ENCODE peak calls at places on chromosome 10, in six cellular contexts. X, Q, K, P, G and E are unnamed samples.

GRCh38 chr10:35213699-35214098 is 87.1 kb downstream of the CREM start:
- DNase-seq in X (no peak), Q (no peak), K (no peak), P (no peak), G (no peak), E (no peak)

GRCh38 chr10:76297787-76298281 is 866.4 kb downstream of the LRMDA start:
- DNase-seq in X (no peak), Q (peak), K (no peak), P (no peak), G (no peak), E (no peak)

GRCh38 chr10:113915540-113915939 is 61.1 kb downstream of the NHLRC2 start:
- DNase-seq in X (no peak), Q (no peak), K (no peak), P (no peak), G (no peak), E (no peak)

GRCh38 chr10:100043796-100044195 is 34.0 kb upstream of the DNMBP start:
- DNase-seq in X (no peak), Q (no peak), K (no peak), P (no peak), G (no peak), E (peak)

GRCh38 chr10:69086131-69086530 is 1.8 kb upstream of the SRGN start:
- DNase-seq in X (no peak), Q (no peak), K (no peak), P (peak), G (no peak), E (peak)

GRCh38 chr10:86943316-86944030 is 13.9 kb downstream of the MMRN2 start:
- DNase-seq in X (no peak), Q (no peak), K (no peak), P (no peak), G (no peak), E (peak)

GRCh38 chr10:80413152-80413996 is 5.0 kb downstream of the PRXL2A start:
- DNase-seq in X (no peak), Q (no peak), K (peak), P (no peak), G (no peak), E (peak)

GRCh38 chr10:122490268-122490667 is 28.9 kb downstream of the HTRA1 start:
- DNase-seq in X (no peak), Q (no peak), K (no peak), P (no peak), G (no peak), E (no peak)

GRCh38 chr10:119305860-119306513 is 98.6 kb downstream of the GRK5 start:
- DNase-seq in X (peak), Q (no peak), K (peak), P (peak), G (peak), E (no peak)

GRCh38 chr10:99387071-99387470 is 43.4 kb downstream of the GOT1 start:
- DNase-seq in X (no peak), Q (no peak), K (no peak), P (no peak), G (no peak), E (no peak)

GRCh38 chr10:89147256-89147655 is 59.9 kb downstream of the CH25H start:
- DNase-seq in X (no peak), Q (no peak), K (no peak), P (no peak), G (no peak), E (no peak)

GRCh38 chr10:25933653-25934608 is at the start of gene MYO3A:
- DNase-seq in X (no peak), Q (peak), K (no peak), P (no peak), G (no peak), E (peak)

GRCh38 chr10:98407744-98408241 is 7.2 kb downstream of the PYROXD2 start:
- DNase-seq in X (no peak), Q (no peak), K (no peak), P (no peak), G (no peak), E (no peak)

GRCh38 chr10:34743804-34744203 is 71.3 kb downstream of the PARD3 start:
- DNase-seq in X (no peak), Q (no peak), K (no peak), P (no peak), G (no peak), E (peak)

GRCh38 chr10:84201682-84202081 is 7.3 kb downstream of the CDHR1 start:
- DNase-seq in X (no peak), Q (no peak), K (no peak), P (no peak), G (no peak), E (no peak)

GRCh38 chr10:127524869-127525268 is 24.2 kb upstream of the NPS start:
- DNase-seq in X (no peak), Q (no peak), K (no peak), P (no peak), G (no peak), E (no peak)

GRCh38 chr10:1360581-1361164 is 304.5 kb downstream of the WDR37 start:
- DNase-seq in X (no peak), Q (no peak), K (no peak), P (no peak), G (no peak), E (no peak)

GRCh38 chr10:87817873-87818504 is at the start of gene ATAD1:
- DNase-seq in X (peak), Q (peak), K (peak), P (peak), G (peak), E (peak)

GRCh38 chr10:132609211-132609610 is 71.6 kb downstream of the INPP5A start:
- DNase-seq in X (no peak), Q (no peak), K (no peak), P (no peak), G (no peak), E (no peak)

GRCh38 chr10:85612833-85613232 is 753.8 kb downstream of the GRID1 start:
- DNase-seq in X (no peak), Q (no peak), K (no peak), P (no peak), G (no peak), E (no peak)

GRCh38 chr10:974038-974784 is 14.0 kb upstream of the GTPBP4 start:
- DNase-seq in X (no peak), Q (no peak), K (no peak), P (no peak), G (no peak), E (no peak)

GRCh38 chr10:5576154-5576748 is 51.5 kb downstream of the CALML3 start:
- DNase-seq in X (no peak), Q (no peak), K (no peak), P (no peak), G (no peak), E (no peak)

GRCh38 chr10:50563906-50564305 is 59.9 kb downstream of the SGMS1 start:
- DNase-seq in X (no peak), Q (peak), K (no peak), P (no peak), G (no peak), E (no peak)

GRCh38 chr10:48572414-48572813 is 32.5 kb downstream of the ARHGAP22 start:
- DNase-seq in X (no peak), Q (no peak), K (no peak), P (no peak), G (no peak), E (no peak)

GRCh38 chr10:131178521-131178920 is 133.0 kb downstream of the TCERG1L start:
- DNase-seq in X (no peak), Q (no peak), K (no peak), P (no peak), G (no peak), E (no peak)

GRCh38 chr10:22345301-22346086 is at the start of gene SPAG6:
- DNase-seq in X (no peak), Q (peak), K (peak), P (no peak), G (no peak), E (peak)

GRCh38 chr10:128697437-128697836 is 571.2 kb upstream of the MKI67 start:
- DNase-seq in X (no peak), Q (no peak), K (no peak), P (no peak), G (no peak), E (no peak)

GRCh38 chr10:80204193-80204714 is 1.1 kb downstream of the ANXA11 start:
- DNase-seq in X (no peak), Q (peak), K (no peak), P (no peak), G (no peak), E (no peak)

GRCh38 chr10:11483189-11484148 is 128.0 kb downstream of the USP6NL start:
- DNase-seq in X (no peak), Q (no peak), K (no peak), P (no peak), G (no peak), E (no peak)

GRCh38 chr10:113746188-113746950 is 5.1 kb upstream of the PLEKHS1 start:
- DNase-seq in X (no peak), Q (no peak), K (no peak), P (no peak), G (no peak), E (no peak)

GRCh38 chr10:123147635-123148413 is at the start of gene HMX2:
- DNase-seq in X (no peak), Q (no peak), K (peak), P (no peak), G (no peak), E (no peak)